ENCODE peak calls at places on chromosome 7, in four cellular contexts. D, N, T and S are unnamed samples.

GRCh38 chr7:51446785-51447184 is 130.2 kb upstream of the COBL start:
- DNase-seq in N (no peak), T (no peak), D (no peak), S (no peak)

GRCh38 chr7:2012044-2012900 is 220.5 kb downstream of the MAD1L1 start:
- DNase-seq in D (no peak), T (no peak), N (no peak), S (no peak)

GRCh38 chr7:105680505-105681187 is 99.4 kb upstream of the EFCAB10 start:
- DNase-seq in D (peak), N (no peak), T (no peak), S (no peak)

GRCh38 chr7:40700653-40701475 is 566.1 kb downstream of the SUGCT start:
- DNase-seq in D (no peak), T (no peak), N (no peak), S (peak)

GRCh38 chr7:123633553-123633952 is 22.1 kb upstream of the LMOD2 start:
- DNase-seq in D (peak), T (no peak), N (no peak), S (no peak)

GRCh38 chr7:75915416-75916156 is 631 bp downstream of the POR start:
- DNase-seq in T (peak), D (peak), N (no peak), S (no peak)

GRCh38 chr7:86814980-86815379 is 171.3 kb downstream of the GRM3 start:
- DNase-seq in N (peak), D (peak), T (no peak), S (no peak)

GRCh38 chr7:30159698-30160143 is 24.9 kb downstream of the MTURN start:
- DNase-seq in D (peak), T (no peak), N (no peak), S (no peak)

GRCh38 chr7:1939434-1940401 is 269.6 kb downstream of the ELFN1 start:
- DNase-seq in N (no peak), D (no peak), T (no peak), S (no peak)

GRCh38 chr7:918118-918425 is 36.4 kb downstream of the ADAP1 start:
- DNase-seq in N (no peak), D (no peak), T (no peak), S (no peak)

GRCh38 chr7:149825567-149826343 is 12.4 kb upstream of the ZNF862 start:
- DNase-seq in D (no peak), N (no peak), T (no peak), S (no peak)

GRCh38 chr7:10930551-10930950 is 43.1 kb upstream of the PHF14 start:
- DNase-seq in D (no peak), T (no peak), N (no peak), S (no peak)

GRCh38 chr7:79593819-79594218 is 140.4 kb upstream of the MAGI2 start:
- DNase-seq in N (no peak), T (no peak), D (no peak), S (no peak)

GRCh38 chr7:87475359-87476178 is at the start of gene ABCB4:
- DNase-seq in T (peak), D (no peak), N (no peak), S (no peak)

GRCh38 chr7:53070883-53071282 is 35.5 kb downstream of the POM121L12 start:
- DNase-seq in N (no peak), T (no peak), D (no peak), S (no peak)

GRCh38 chr7:50661345-50662058 is 96.3 kb upstream of the DDC start:
- DNase-seq in D (no peak), T (no peak), N (no peak), S (no peak)

DNA sequence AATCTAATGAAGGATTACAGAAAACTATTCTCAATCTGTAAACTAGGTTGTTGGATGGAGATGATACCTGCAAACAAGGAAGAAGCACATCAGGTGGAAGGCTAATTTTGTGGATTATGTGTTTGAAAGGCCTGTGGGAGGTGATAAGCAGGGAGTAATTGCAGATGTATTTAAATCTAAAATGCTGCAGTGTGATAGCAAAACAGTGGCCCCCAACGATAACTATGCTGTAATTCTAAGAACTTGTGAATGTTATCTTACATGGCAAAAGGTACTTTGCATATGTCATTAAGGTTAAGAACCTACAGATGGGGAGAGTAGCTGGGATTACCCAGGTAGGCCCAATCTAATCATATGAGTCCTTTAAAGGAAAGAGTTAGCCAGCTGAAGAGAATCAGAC is 164.5 kb upstream of the AHR start:
- DNase-seq in D (no peak), T (no peak), N (no peak), S (no peak)
- H3K4me2 ChIP-seq in D (no peak), T (no peak), N (no peak), S (no peak)

GRCh38 chr7:36526720-36527548 is 137.3 kb downstream of the ANLN start:
- DNase-seq in D (peak), N (no peak), T (no peak), S (no peak)
- H2BK12ac ChIP-seq in D (no peak), N (no peak), T (no peak), S (no peak)

DNA sequence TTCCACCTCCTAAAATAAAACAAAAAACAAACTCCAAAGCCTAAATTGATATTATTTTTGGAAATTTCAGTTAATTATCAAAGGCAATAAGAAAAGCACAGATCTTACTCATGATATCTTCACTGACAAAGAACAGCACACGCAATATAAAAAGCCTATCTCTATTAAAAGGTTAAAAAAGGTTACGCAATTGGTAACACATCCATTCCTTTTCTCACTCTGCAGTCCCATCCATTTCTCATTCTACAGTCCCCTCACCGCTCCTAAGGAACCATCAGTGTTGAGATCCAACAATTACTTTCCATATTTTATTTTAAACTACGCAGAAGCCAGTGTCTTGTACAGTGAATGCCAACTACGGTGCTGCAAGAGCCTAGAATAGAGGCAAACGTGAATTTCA is 1.3 kb downstream of the SEC61G start:
- DNase-seq in N (no peak), D (no peak), T (no peak), S (no peak)
- H3K4me2 ChIP-seq in N (no peak), D (peak), T (peak), S (peak)

DNA sequence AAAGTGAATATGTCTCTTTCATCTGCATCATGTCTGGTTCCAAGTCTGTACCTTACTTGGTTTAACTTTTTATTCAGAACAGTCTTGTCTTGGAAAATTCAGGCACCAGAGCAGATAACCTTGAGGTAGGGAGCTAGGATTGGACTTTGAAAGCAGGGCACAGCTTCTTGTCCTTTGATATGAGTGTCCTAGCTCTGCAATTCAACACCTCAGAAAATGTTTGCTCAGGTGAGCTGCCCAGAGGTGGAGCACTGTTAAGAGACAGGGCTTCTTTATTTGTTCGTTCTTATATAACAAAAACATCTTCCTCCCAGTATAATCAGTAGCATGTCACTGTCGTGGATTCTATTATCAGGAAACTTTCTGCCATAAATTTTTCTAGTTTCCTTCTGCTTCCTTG is 118.3 kb downstream of the LRRC4 start:
- DNase-seq in T (no peak), N (no peak), D (no peak), S (no peak)
- H2BK12ac ChIP-seq in T (no peak), N (no peak), D (no peak), S (no peak)

DNA sequence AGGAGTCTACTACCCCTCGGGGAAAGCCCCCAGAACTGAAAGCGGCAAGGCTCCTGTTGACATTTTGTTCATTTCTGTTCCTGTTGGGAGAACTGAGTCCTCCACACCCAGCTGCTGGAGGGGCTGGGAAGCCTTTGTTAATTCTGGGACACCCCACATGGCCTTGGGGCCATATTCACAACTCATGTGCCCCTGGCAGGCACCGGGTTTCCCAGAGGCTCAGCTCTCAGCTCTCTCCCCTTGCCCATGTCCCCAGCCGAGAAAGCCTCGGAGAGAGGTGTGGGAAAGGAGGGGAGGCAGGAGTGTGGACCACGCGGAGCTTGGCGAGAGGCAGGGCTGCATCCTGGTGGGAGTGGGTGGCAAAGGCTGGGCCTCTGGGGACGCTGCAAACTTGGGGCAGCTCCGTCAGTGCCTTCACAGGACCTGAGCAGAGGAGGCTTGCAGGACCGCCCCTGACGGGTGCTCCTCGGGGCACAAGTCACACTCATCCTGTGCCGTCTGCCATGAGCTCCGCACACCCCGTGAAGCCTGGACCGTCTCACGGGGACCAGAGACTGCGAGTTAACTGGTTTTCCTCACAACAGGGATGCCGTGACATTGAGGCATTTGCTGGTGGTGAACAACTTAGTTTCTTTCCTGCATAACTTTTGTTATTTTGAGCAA is 140.9 kb downstream of the DNAJB6 start:
- DNase-seq in D (no peak), N (no peak), T (peak), S (peak)
- H3K4me2 ChIP-seq in D (no peak), N (no peak), T (no peak), S (no peak)